ENCODE peak calls at places on chromosome 11, in six cellular contexts. One of them, this sample, is unnamed. For H3K4me1, the result is how much of the 10 kb centered on the place peaks cover.

GRCh38 chr11:117696489-117696888 is 100.5 kb downstream of the DSCAML1 start:
- DNase-seq in A549: no peak
- DNase-seq in vagina: no peak
- DNase-seq in breast epithelium: no peak
- DNase-seq in upper lobe of left lung: no peak
- DNase-seq in HCT116: no peak
- DNase-seq in this sample: no peak

GRCh38 chr11:120184371-120184945 is 26.4 kb upstream of the OAF start:
- DNase-seq in upper lobe of left lung: no peak
- DNase-seq in breast epithelium: no peak
- DNase-seq in A549: no peak
- DNase-seq in HCT116: no peak
- DNase-seq in vagina: peak
- DNase-seq in this sample: peak

GRCh38 chr11:31882951-31883392 is 71.8 kb upstream of the PAX6 start:
- DNase-seq in A549: no peak
- DNase-seq in breast epithelium: no peak
- DNase-seq in vagina: no peak
- DNase-seq in HCT116: no peak
- DNase-seq in upper lobe of left lung: no peak
- DNase-seq in this sample: no peak

GRCh38 chr11:8070417-8071101 is 10.5 kb upstream of the TUB start:
- DNase-seq in upper lobe of left lung: no peak
- DNase-seq in A549: peak
- DNase-seq in vagina: no peak
- DNase-seq in breast epithelium: no peak
- DNase-seq in HCT116: peak
- DNase-seq in this sample: no peak

GRCh38 chr11:8809605-8810272 is 101.2 kb upstream of the AKIP1 start:
- DNase-seq in breast epithelium: no peak
- DNase-seq in HCT116: no peak
- DNase-seq in vagina: no peak
- DNase-seq in upper lobe of left lung: no peak
- DNase-seq in A549: no peak
- DNase-seq in this sample: no peak

GRCh38 chr11:111846063-111846462 is 25.3 kb downstream of the ALG9 start:
- DNase-seq in upper lobe of left lung: no peak
- DNase-seq in A549: no peak
- DNase-seq in HCT116: no peak
- DNase-seq in vagina: no peak
- DNase-seq in breast epithelium: no peak
- DNase-seq in this sample: no peak

GRCh38 chr11:34161812-34162506 is 56.5 kb downstream of the NAT10 start:
- DNase-seq in breast epithelium: no peak
- DNase-seq in HCT116: no peak
- DNase-seq in upper lobe of left lung: peak
- DNase-seq in A549: no peak
- DNase-seq in vagina: no peak
- DNase-seq in this sample: no peak

GRCh38 chr11:69290791-69291190 is 3.2 kb upstream of the MYEOV start:
- DNase-seq in A549: no peak
- DNase-seq in HCT116: no peak
- DNase-seq in upper lobe of left lung: no peak
- DNase-seq in vagina: no peak
- DNase-seq in breast epithelium: no peak
- DNase-seq in this sample: no peak

GRCh38 chr11:71563401-71563800 is 2.0 kb upstream of the KRTAP5-10 start:
- DNase-seq in A549: peak
- DNase-seq in HCT116: peak
- DNase-seq in upper lobe of left lung: no peak
- DNase-seq in vagina: no peak
- DNase-seq in breast epithelium: no peak
- DNase-seq in this sample: no peak

GRCh38 chr11:34053161-34053686 is 1.7 kb downstream of the CAPRIN1 start:
- DNase-seq in HCT116: no peak
- DNase-seq in upper lobe of left lung: peak
- DNase-seq in vagina: no peak
- DNase-seq in breast epithelium: peak
- DNase-seq in A549: peak
- DNase-seq in this sample: peak

GRCh38 chr11:123034587-123034986 is 27.3 kb downstream of the HSPA8 start:
- DNase-seq in HCT116: no peak
- DNase-seq in vagina: no peak
- DNase-seq in A549: no peak
- DNase-seq in upper lobe of left lung: no peak
- DNase-seq in breast epithelium: no peak
- DNase-seq in this sample: no peak

GRCh38 chr11:105244157-105244820 is 104.7 kb upstream of the CARD18 start:
- DNase-seq in upper lobe of left lung: no peak
- DNase-seq in HCT116: peak
- DNase-seq in A549: peak
- DNase-seq in breast epithelium: no peak
- DNase-seq in vagina: no peak
- DNase-seq in this sample: peak

GRCh38 chr11:133052537-133052936 is 479.8 kb downstream of the OPCML start:
- DNase-seq in upper lobe of left lung: no peak
- DNase-seq in vagina: no peak
- DNase-seq in HCT116: no peak
- DNase-seq in A549: no peak
- DNase-seq in breast epithelium: no peak
- DNase-seq in this sample: no peak

GRCh38 chr11:102452461-102453285 is at the start of gene TMEM123:
- DNase-seq in HCT116: peak
- DNase-seq in upper lobe of left lung: peak
- DNase-seq in breast epithelium: peak
- DNase-seq in A549: peak
- DNase-seq in vagina: no peak
- DNase-seq in this sample: peak

GRCh38 chr11:44016129-44016528 is 31.7 kb upstream of the ACCSL start:
- DNase-seq in upper lobe of left lung: no peak
- DNase-seq in A549: peak
- DNase-seq in breast epithelium: no peak
- DNase-seq in HCT116: no peak
- DNase-seq in vagina: peak
- DNase-seq in this sample: peak

GRCh38 chr11:62427630-62428233 is 8.9 kb downstream of the SCGB1A1 start:
- DNase-seq in vagina: no peak
- DNase-seq in A549: no peak
- DNase-seq in HCT116: no peak
- DNase-seq in upper lobe of left lung: no peak
- DNase-seq in breast epithelium: no peak
- DNase-seq in this sample: no peak

GRCh38 chr11:16356751-16357365 is 512 bp upstream of the SOX6 start:
- DNase-seq in breast epithelium: no peak
- DNase-seq in upper lobe of left lung: no peak
- DNase-seq in HCT116: no peak
- DNase-seq in vagina: no peak
- DNase-seq in A549: no peak
- DNase-seq in this sample: peak

GRCh38 chr11:72244317-72245231 is 598 bp upstream of the PHOX2A start:
- DNase-seq in breast epithelium: no peak
- DNase-seq in upper lobe of left lung: peak
- DNase-seq in vagina: no peak
- DNase-seq in A549: no peak
- DNase-seq in HCT116: no peak
- DNase-seq in this sample: no peak

GRCh38 chr11:33132510-33132909 is 28.8 kb downstream of the CSTF3 start:
- DNase-seq in A549: no peak
- DNase-seq in HCT116: no peak
- DNase-seq in breast epithelium: no peak
- DNase-seq in vagina: no peak
- DNase-seq in upper lobe of left lung: no peak
- DNase-seq in this sample: no peak

GRCh38 chr11:131889146-131889577 is 518.7 kb downstream of the NTM start:
- DNase-seq in upper lobe of left lung: no peak
- DNase-seq in vagina: no peak
- DNase-seq in HCT116: no peak
- DNase-seq in breast epithelium: no peak
- DNase-seq in A549: no peak
- DNase-seq in this sample: no peak

GRCh38 chr11:112211556-112211955 is 14.7 kb upstream of the PTS start:
- DNase-seq in breast epithelium: no peak
- DNase-seq in A549: no peak
- DNase-seq in vagina: no peak
- DNase-seq in HCT116: no peak
- DNase-seq in upper lobe of left lung: no peak
- DNase-seq in this sample: no peak

GRCh38 chr11:68016904-68017817 is 7.0 kb downstream of the ALDH3B1 start:
- DNase-seq in HCT116: no peak
- DNase-seq in A549: peak
- DNase-seq in vagina: no peak
- DNase-seq in breast epithelium: no peak
- DNase-seq in upper lobe of left lung: peak
- DNase-seq in this sample: no peak

GRCh38 chr11:115721309-115722007 is 217.2 kb upstream of the CADM1 start:
- DNase-seq in breast epithelium: no peak
- DNase-seq in HCT116: no peak
- DNase-seq in upper lobe of left lung: no peak
- DNase-seq in vagina: no peak
- DNase-seq in A549: no peak
- DNase-seq in this sample: no peak

GRCh38 chr11:71385091-71385490 is 63.1 kb downstream of the DHCR7 start:
- DNase-seq in A549: no peak
- DNase-seq in HCT116: no peak
- DNase-seq in vagina: no peak
- DNase-seq in upper lobe of left lung: no peak
- DNase-seq in breast epithelium: no peak
- DNase-seq in this sample: no peak

DNA sequence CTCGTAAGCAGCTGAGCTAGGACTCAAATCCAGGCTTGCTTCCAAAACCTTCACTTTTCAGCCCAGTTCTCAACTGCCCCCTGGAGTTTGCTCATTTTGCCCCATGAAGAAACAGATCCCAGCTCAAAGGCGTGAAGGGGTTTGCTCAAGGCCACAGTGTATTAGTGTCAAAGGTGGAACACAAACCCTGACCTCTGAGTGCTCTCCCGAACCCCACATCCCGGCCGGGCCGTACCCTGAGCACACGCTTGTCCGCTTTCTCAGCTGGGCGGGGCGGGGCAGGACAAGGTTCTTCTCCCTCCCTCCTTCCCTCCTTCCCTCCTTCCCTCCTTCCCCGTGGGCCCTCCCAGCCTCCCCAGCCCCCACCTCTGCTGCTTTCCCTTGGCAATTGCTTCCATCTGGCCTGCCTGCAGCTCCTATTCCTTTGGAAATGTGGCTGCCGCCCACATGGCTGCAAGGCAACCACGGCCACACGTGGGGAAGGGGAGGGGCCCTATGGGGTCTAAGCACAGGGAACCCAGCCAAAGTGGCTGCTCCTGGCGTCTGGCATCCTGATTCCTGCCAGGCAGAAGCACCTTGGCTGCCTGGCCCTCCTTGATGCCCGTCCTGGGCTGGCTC is 4.1 kb downstream of the ST3GAL4 start:
- DNase-seq in vagina: peak
- DNase-seq in HCT116: no peak
- DNase-seq in A549: no peak
- DNase-seq in breast epithelium: peak
- DNase-seq in upper lobe of left lung: no peak
- DNase-seq in this sample: peak
- H3K4me1 ChIP-seq in vagina: half or more
- H3K4me1 ChIP-seq in HCT116: under half
- H3K4me1 ChIP-seq in A549: under half
- H3K4me1 ChIP-seq in breast epithelium: under half
- H3K4me1 ChIP-seq in upper lobe of left lung: under half
- H3K4me1 ChIP-seq in this sample: under half

DNA sequence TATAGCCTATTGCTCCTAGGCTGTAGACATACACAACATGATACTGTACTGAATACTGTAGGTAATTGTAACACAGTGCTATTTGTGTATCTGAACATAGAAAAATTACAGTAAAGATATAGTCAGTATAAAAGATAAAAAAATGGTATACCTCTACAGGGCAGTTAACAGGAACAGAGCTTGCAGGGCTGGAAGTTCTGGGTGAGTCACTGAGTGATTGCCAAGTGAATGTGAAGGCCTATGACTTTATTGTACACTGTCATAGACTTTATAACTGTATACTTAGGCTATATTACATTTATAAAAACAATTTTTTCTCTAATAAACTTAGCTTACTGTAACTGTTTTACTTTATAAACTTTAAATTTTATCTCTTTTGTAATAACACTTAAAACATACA is 332.4 kb upstream of the ARHGAP42 start:
- DNase-seq in vagina: no peak
- DNase-seq in upper lobe of left lung: no peak
- DNase-seq in HCT116: no peak
- DNase-seq in A549: no peak
- DNase-seq in breast epithelium: no peak
- DNase-seq in this sample: no peak
- TF ChIP-seq POLR2A in vagina: no peak
- TF ChIP-seq POLR2A in upper lobe of left lung: no peak
- TF ChIP-seq POLR2A in HCT116: no peak
- TF ChIP-seq POLR2A in A549: no peak
- TF ChIP-seq POLR2A in breast epithelium: no peak
- TF ChIP-seq POLR2A in this sample: no peak

GRCh38 chr11:24400059-24400665 is 96.7 kb upstream of the LUZP2 start:
- DNase-seq in upper lobe of left lung: no peak
- DNase-seq in breast epithelium: no peak
- DNase-seq in vagina: no peak
- DNase-seq in HCT116: no peak
- DNase-seq in A549: no peak
- DNase-seq in this sample: no peak
- H3K4me1 ChIP-seq in upper lobe of left lung: under half
- H3K4me1 ChIP-seq in breast epithelium: under half
- H3K4me1 ChIP-seq in vagina: under half
- H3K4me1 ChIP-seq in HCT116: under half
- H3K4me1 ChIP-seq in A549: under half
- H3K4me1 ChIP-seq in this sample: under half

GRCh38 chr11:2864890-2865289 is 20.7 kb downstream of the CDKN1C start:
- DNase-seq in HCT116: no peak
- DNase-seq in vagina: no peak
- DNase-seq in A549: no peak
- DNase-seq in breast epithelium: no peak
- DNase-seq in upper lobe of left lung: peak
- DNase-seq in this sample: no peak

GRCh38 chr11:2867142-2867541 is 18.4 kb downstream of the CDKN1C start:
- DNase-seq in upper lobe of left lung: no peak
- DNase-seq in breast epithelium: no peak
- DNase-seq in HCT116: no peak
- DNase-seq in A549: no peak
- DNase-seq in vagina: no peak
- DNase-seq in this sample: no peak

GRCh38 chr11:2867722-2868548 is 17.6 kb downstream of the CDKN1C start:
- DNase-seq in breast epithelium: no peak
- DNase-seq in upper lobe of left lung: peak
- DNase-seq in HCT116: no peak
- DNase-seq in A549: no peak
- DNase-seq in vagina: no peak
- DNase-seq in this sample: no peak

GRCh38 chr11:2868604-2869526 is 16.7 kb downstream of the CDKN1C start:
- DNase-seq in breast epithelium: no peak
- DNase-seq in HCT116: no peak
- DNase-seq in upper lobe of left lung: no peak
- DNase-seq in A549: no peak
- DNase-seq in vagina: no peak
- DNase-seq in this sample: no peak

DNA sequence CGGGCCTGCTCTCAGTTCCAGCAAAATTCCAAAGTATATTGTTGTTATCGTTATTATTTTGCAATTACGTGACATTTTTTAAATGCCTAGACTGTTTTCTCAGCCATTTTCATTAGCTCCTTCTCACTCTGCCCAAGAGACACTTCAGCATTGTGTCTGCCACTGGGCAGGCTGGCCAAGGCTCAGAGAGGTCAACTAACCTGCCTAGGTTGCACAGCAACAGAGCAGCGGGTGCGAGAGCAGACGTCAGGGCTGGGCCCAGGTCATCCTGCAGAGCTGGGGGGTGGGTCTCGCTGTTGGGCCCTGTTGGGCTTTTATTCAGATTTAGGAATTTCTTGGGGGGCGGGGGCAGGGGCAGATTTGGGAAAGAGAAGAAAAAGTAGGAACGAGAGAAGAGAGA is 19.4 kb downstream of the CDKN1C start:
- DNase-seq in upper lobe of left lung: no peak
- DNase-seq in HCT116: no peak
- DNase-seq in A549: no peak
- DNase-seq in breast epithelium: no peak
- DNase-seq in vagina: no peak
- DNase-seq in this sample: no peak
- TF ChIP-seq POLR2A in upper lobe of left lung: no peak
- TF ChIP-seq POLR2A in HCT116: no peak
- TF ChIP-seq POLR2A in A549: no peak
- TF ChIP-seq POLR2A in breast epithelium: no peak
- TF ChIP-seq POLR2A in vagina: no peak
- TF ChIP-seq POLR2A in this sample: no peak

This sample was measured in heart left ventricle.